ENCODE peak calls at places on chromosomes 7 and 10, in six cellular contexts. One of them, this sample, is unnamed.

GRCh38 chr10:43304687-43305333 is 37.9 kb upstream of the RASGEF1A start:
- DNase-seq in IMR-90: peak
- DNase-seq in neuronal stem cell: peak
- DNase-seq in mesenchymal stem cell: peak
- DNase-seq in H1: peak
- DNase-seq in H9: peak
- DNase-seq in this sample: peak

GRCh38 chr10:16828731-16829175 is 11.5 kb upstream of the RSU1 start:
- DNase-seq in IMR-90: peak
- DNase-seq in neuronal stem cell: no peak
- DNase-seq in mesenchymal stem cell: peak
- DNase-seq in H1: no peak
- DNase-seq in H9: no peak
- DNase-seq in this sample: no peak

GRCh38 chr7:142584765-142585164 is 164.5 kb upstream of the PRSS1 start:
- DNase-seq in IMR-90: peak
- DNase-seq in neuronal stem cell: no peak
- DNase-seq in mesenchymal stem cell: peak
- DNase-seq in H1: no peak
- DNase-seq in H9: no peak
- DNase-seq in this sample: no peak

GRCh38 chr7:139730746-139731612 is 46.8 kb downstream of the HIPK2 start:
- DNase-seq in IMR-90: peak
- DNase-seq in neuronal stem cell: no peak
- DNase-seq in mesenchymal stem cell: peak
- DNase-seq in H1: no peak
- DNase-seq in H9: no peak
- DNase-seq in this sample: no peak

GRCh38 chr7:23472974-23473847 is 2.9 kb upstream of the IGF2BP3 start:
- DNase-seq in IMR-90: no peak
- DNase-seq in neuronal stem cell: peak
- DNase-seq in mesenchymal stem cell: peak
- DNase-seq in H1: peak
- DNase-seq in H9: no peak
- DNase-seq in this sample: no peak

GRCh38 chr7:112843151-112843550 is 53.0 kb upstream of the TMEM168 start:
- DNase-seq in IMR-90: no peak
- DNase-seq in neuronal stem cell: no peak
- DNase-seq in mesenchymal stem cell: no peak
- DNase-seq in H1: no peak
- DNase-seq in H9: no peak
- DNase-seq in this sample: no peak

GRCh38 chr7:78261739-78262138 is 463.2 kb downstream of the PHTF2 start:
- DNase-seq in IMR-90: no peak
- DNase-seq in neuronal stem cell: no peak
- DNase-seq in mesenchymal stem cell: no peak
- DNase-seq in H1: no peak
- DNase-seq in H9: no peak
- DNase-seq in this sample: no peak

GRCh38 chr7:98221611-98222532 is 10.6 kb downstream of the BHLHA15 start:
- DNase-seq in IMR-90: no peak
- DNase-seq in neuronal stem cell: no peak
- DNase-seq in mesenchymal stem cell: no peak
- DNase-seq in H1: no peak
- DNase-seq in H9: no peak
- DNase-seq in this sample: no peak

GRCh38 chr10:92327445-92328433 is 36.8 kb downstream of the MARCHF5 start:
- DNase-seq in IMR-90: no peak
- DNase-seq in neuronal stem cell: no peak
- DNase-seq in mesenchymal stem cell: no peak
- DNase-seq in H1: no peak
- DNase-seq in H9: no peak
- DNase-seq in this sample: peak

GRCh38 chr7:102451371-102452054 is 13.2 kb downstream of the ALKBH4 start:
- DNase-seq in IMR-90: no peak
- DNase-seq in neuronal stem cell: no peak
- DNase-seq in mesenchymal stem cell: no peak
- DNase-seq in H1: peak
- DNase-seq in H9: peak
- DNase-seq in this sample: peak

GRCh38 chr10:60423920-60424319 is 34.2 kb upstream of the ANK3 start:
- DNase-seq in IMR-90: no peak
- DNase-seq in neuronal stem cell: no peak
- DNase-seq in mesenchymal stem cell: no peak
- DNase-seq in H1: no peak
- DNase-seq in H9: no peak
- DNase-seq in this sample: no peak

GRCh38 chr7:101397770-101398324 is 35.2 kb downstream of the COL26A1 start:
- DNase-seq in IMR-90: no peak
- DNase-seq in neuronal stem cell: no peak
- DNase-seq in mesenchymal stem cell: no peak
- DNase-seq in H1: no peak
- DNase-seq in H9: no peak
- DNase-seq in this sample: no peak

GRCh38 chr10:88932539-88933256 is 19.9 kb downstream of the ACTA2 start:
- DNase-seq in IMR-90: peak
- DNase-seq in neuronal stem cell: peak
- DNase-seq in mesenchymal stem cell: peak
- DNase-seq in H1: peak
- DNase-seq in H9: peak
- DNase-seq in this sample: peak

GRCh38 chr7:17369686-17370426 is 71.4 kb downstream of the AHR start:
- DNase-seq in IMR-90: peak
- DNase-seq in neuronal stem cell: no peak
- DNase-seq in mesenchymal stem cell: peak
- DNase-seq in H1: no peak
- DNase-seq in H9: no peak
- DNase-seq in this sample: peak

GRCh38 chr7:69837387-69838068 is 239.3 kb downstream of the AUTS2 start:
- DNase-seq in IMR-90: no peak
- DNase-seq in neuronal stem cell: peak
- DNase-seq in mesenchymal stem cell: no peak
- DNase-seq in H1: no peak
- DNase-seq in H9: peak
- DNase-seq in this sample: no peak

GRCh38 chr10:43671659-43672555 is 23.2 kb upstream of the ZNF32 start:
- DNase-seq in IMR-90: peak
- DNase-seq in neuronal stem cell: peak
- DNase-seq in mesenchymal stem cell: peak
- DNase-seq in H1: peak
- DNase-seq in H9: peak
- DNase-seq in this sample: peak

GRCh38 chr7:84484502-84485079 is 290.0 kb upstream of the SEMA3A start:
- DNase-seq in IMR-90: peak
- DNase-seq in neuronal stem cell: no peak
- DNase-seq in mesenchymal stem cell: no peak
- DNase-seq in H1: no peak
- DNase-seq in H9: no peak
- DNase-seq in this sample: no peak
- H3K14ac ChIP-seq in IMR-90: no peak
- H3K14ac ChIP-seq in neuronal stem cell: no peak
- H3K14ac ChIP-seq in mesenchymal stem cell: no peak
- H3K14ac ChIP-seq in H1: no peak
- H3K14ac ChIP-seq in H9: no peak
- H3K14ac ChIP-seq in this sample: no peak

GRCh38 chr10:128868481-128868880 is 598.6 kb upstream of the MGMT start:
- DNase-seq in IMR-90: no peak
- DNase-seq in neuronal stem cell: no peak
- DNase-seq in mesenchymal stem cell: no peak
- DNase-seq in H1: peak
- DNase-seq in H9: no peak
- DNase-seq in this sample: no peak

GRCh38 chr10:128865398-128865797 is 601.6 kb upstream of the MGMT start:
- DNase-seq in IMR-90: no peak
- DNase-seq in neuronal stem cell: no peak
- DNase-seq in mesenchymal stem cell: no peak
- DNase-seq in H1: peak
- DNase-seq in H9: no peak
- DNase-seq in this sample: no peak

GRCh38 chr10:128867819-128868218 is 599.2 kb upstream of the MGMT start:
- DNase-seq in IMR-90: no peak
- DNase-seq in neuronal stem cell: no peak
- DNase-seq in mesenchymal stem cell: no peak
- DNase-seq in H1: no peak
- DNase-seq in H9: no peak
- DNase-seq in this sample: no peak

GRCh38 chr10:128869101-128869712 is 597.8 kb upstream of the MGMT start:
- DNase-seq in IMR-90: no peak
- DNase-seq in neuronal stem cell: no peak
- DNase-seq in mesenchymal stem cell: no peak
- DNase-seq in H1: peak
- DNase-seq in H9: no peak
- DNase-seq in this sample: no peak

GRCh38 chr10:128867119-128867518 is 599.9 kb upstream of the MGMT start:
- DNase-seq in IMR-90: no peak
- DNase-seq in neuronal stem cell: no peak
- DNase-seq in mesenchymal stem cell: no peak
- DNase-seq in H1: peak
- DNase-seq in H9: no peak
- DNase-seq in this sample: no peak
- H3K14ac ChIP-seq in IMR-90: no peak
- H3K14ac ChIP-seq in neuronal stem cell: no peak
- H3K14ac ChIP-seq in mesenchymal stem cell: no peak
- H3K14ac ChIP-seq in H1: no peak
- H3K14ac ChIP-seq in H9: no peak
- H3K14ac ChIP-seq in this sample: no peak

DNA sequence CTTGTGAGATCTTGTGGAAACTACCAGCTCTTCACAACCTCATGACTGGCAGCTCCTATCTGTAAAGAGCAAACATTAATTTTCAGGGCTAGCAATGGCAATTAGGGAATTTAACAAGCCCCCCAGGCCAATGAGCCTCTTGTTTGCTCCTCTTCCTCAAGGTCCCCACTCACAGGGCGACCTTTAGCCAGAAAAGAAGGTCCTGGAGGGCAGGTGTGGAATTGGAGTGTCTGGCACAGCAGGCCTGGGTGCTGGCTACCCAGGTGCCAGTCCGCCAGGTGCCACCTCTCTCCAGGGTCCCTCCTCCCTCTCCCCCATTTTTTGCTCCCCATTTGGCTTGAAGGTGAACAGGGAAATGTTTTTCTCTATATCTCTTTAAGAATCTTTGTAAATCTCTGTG is 1.9 kb upstream of the CEP55 start:
- DNase-seq in IMR-90: no peak
- DNase-seq in neuronal stem cell: no peak
- DNase-seq in mesenchymal stem cell: no peak
- DNase-seq in H1: no peak
- DNase-seq in H9: no peak
- DNase-seq in this sample: no peak
- H3K14ac ChIP-seq in IMR-90: no peak
- H3K14ac ChIP-seq in neuronal stem cell: no peak
- H3K14ac ChIP-seq in mesenchymal stem cell: no peak
- H3K14ac ChIP-seq in H1: no peak
- H3K14ac ChIP-seq in H9: no peak
- H3K14ac ChIP-seq in this sample: no peak

GRCh38 chr7:86689363-86689762 is 45.7 kb downstream of the GRM3 start:
- DNase-seq in IMR-90: no peak
- DNase-seq in neuronal stem cell: no peak
- DNase-seq in mesenchymal stem cell: no peak
- DNase-seq in H1: no peak
- DNase-seq in H9: no peak
- DNase-seq in this sample: no peak
- H3K14ac ChIP-seq in IMR-90: no peak
- H3K14ac ChIP-seq in neuronal stem cell: no peak
- H3K14ac ChIP-seq in mesenchymal stem cell: no peak
- H3K14ac ChIP-seq in H1: no peak
- H3K14ac ChIP-seq in H9: no peak
- H3K14ac ChIP-seq in this sample: no peak

GRCh38 chr7:22109761-22110160 is 164.1 kb upstream of the CDCA7L start:
- DNase-seq in IMR-90: peak
- DNase-seq in neuronal stem cell: no peak
- DNase-seq in mesenchymal stem cell: peak
- DNase-seq in H1: peak
- DNase-seq in H9: peak
- DNase-seq in this sample: peak
- H3K14ac ChIP-seq in IMR-90: no peak
- H3K14ac ChIP-seq in neuronal stem cell: no peak
- H3K14ac ChIP-seq in mesenchymal stem cell: no peak
- H3K14ac ChIP-seq in H1: no peak
- H3K14ac ChIP-seq in H9: no peak
- H3K14ac ChIP-seq in this sample: no peak

DNA sequence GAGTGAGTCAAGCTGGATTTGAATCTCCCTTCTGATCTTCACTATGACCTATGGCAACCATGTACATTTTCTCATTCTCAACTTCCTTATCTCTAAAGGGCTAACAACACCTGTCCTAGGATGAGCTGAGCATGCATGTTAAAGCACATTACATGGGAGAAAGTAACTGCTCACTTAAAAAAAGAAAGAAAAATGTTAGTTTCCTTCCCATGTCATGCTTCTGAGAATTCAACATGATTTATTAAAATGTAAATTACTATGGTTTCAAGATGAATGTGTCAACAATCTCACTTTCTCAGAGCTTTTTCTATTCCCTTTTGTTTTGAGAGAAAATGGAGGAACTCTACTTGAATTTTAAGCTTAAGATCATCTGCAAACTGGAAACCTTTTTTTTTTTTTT is 295.3 kb downstream of the SKIDA1 start:
- DNase-seq in IMR-90: no peak
- DNase-seq in neuronal stem cell: no peak
- DNase-seq in mesenchymal stem cell: no peak
- DNase-seq in H1: no peak
- DNase-seq in H9: no peak
- DNase-seq in this sample: no peak
- H3K14ac ChIP-seq in IMR-90: no peak
- H3K14ac ChIP-seq in neuronal stem cell: no peak
- H3K14ac ChIP-seq in mesenchymal stem cell: no peak
- H3K14ac ChIP-seq in H1: no peak
- H3K14ac ChIP-seq in H9: no peak
- H3K14ac ChIP-seq in this sample: no peak

GRCh38 chr10:80513106-80513505 is 24.6 kb upstream of the SH2D4B start:
- DNase-seq in IMR-90: no peak
- DNase-seq in neuronal stem cell: no peak
- DNase-seq in mesenchymal stem cell: no peak
- DNase-seq in H1: no peak
- DNase-seq in H9: no peak
- DNase-seq in this sample: no peak
- H3K14ac ChIP-seq in IMR-90: no peak
- H3K14ac ChIP-seq in neuronal stem cell: no peak
- H3K14ac ChIP-seq in mesenchymal stem cell: no peak
- H3K14ac ChIP-seq in H1: no peak
- H3K14ac ChIP-seq in H9: no peak
- H3K14ac ChIP-seq in this sample: no peak

DNA sequence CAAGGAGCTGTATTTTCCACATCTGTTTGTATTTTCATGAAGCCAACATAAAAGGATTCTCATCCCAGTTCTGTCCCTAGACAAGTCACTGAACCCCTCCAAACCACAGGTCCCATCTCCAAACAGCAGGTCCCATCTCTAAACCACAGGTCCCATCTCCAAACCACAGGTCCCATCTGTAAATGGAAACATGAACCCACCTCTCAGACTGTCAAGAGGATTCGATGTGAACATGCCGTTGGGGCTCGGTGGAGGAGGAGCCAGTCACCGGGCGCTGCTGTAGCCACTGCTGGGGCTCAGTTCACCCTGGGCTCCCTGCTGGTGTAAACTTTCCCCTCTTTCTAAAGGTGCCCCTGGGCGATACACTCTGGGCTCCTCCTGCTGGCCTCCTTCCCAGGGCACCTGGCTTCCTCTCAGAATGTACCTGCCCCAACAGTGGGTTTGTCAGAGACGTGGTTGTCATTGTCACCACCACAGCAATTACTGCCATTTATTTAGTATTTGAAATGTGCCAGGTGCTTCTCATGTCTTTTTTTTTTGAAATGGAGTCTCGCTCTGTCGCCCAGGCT is 13.0 kb downstream of the LHPP start:
- DNase-seq in IMR-90: no peak
- DNase-seq in neuronal stem cell: no peak
- DNase-seq in mesenchymal stem cell: no peak
- DNase-seq in H1: no peak
- DNase-seq in H9: no peak
- DNase-seq in this sample: no peak
- H3K14ac ChIP-seq in IMR-90: no peak
- H3K14ac ChIP-seq in neuronal stem cell: no peak
- H3K14ac ChIP-seq in mesenchymal stem cell: no peak
- H3K14ac ChIP-seq in H1: no peak
- H3K14ac ChIP-seq in H9: no peak
- H3K14ac ChIP-seq in this sample: no peak